ENCODE peak calls at places on chromosomes 7 and 10, in seven cellular contexts. N, Q, Y, D, A, X and R are unnamed samples.

GRCh38 chr7:129522088-129522970 is 20.0 kb downstream of the SMKR1 start:
- DNase-seq in N (no peak), Q (no peak), X (no peak), A (no peak), D (no peak), Y (peak; percentile 70), R (no peak)

GRCh38 chr10:111076191-111076681 is 593 bp upstream of the ADRA2A start:
- DNase-seq in N (peak; percentile 64), Y (peak; percentile 83), D (peak; percentile 44), Q (peak; percentile 58), A (peak; percentile 52), X (peak; percentile 29), R (peak; percentile 59)

GRCh38 chr7:95794917-95795515 is 22.7 kb downstream of the DYNC1I1 start:
- DNase-seq in Y (no peak), N (no peak), X (peak; percentile 39), A (no peak), Q (no peak), D (peak; percentile 62), R (no peak)

GRCh38 chr10:49595713-49596492 is 14.2 kb upstream of the SLC18A3 start:
- DNase-seq in D (peak; percentile 45), N (no peak), A (no peak), Q (no peak), X (no peak), Y (no peak), R (no peak)

GRCh38 chr7:26186364-26187311 is 13.9 kb downstream of the HNRNPA2B1 start:
- DNase-seq in Q (no peak), D (peak; percentile 35), Y (no peak), A (no peak), N (no peak), X (no peak), R (no peak)

GRCh38 chr7:158450476-158451124 is 137.0 kb downstream of the PTPRN2 start:
- DNase-seq in A (no peak), D (no peak), N (no peak), Y (no peak), X (no peak), Q (no peak), R (no peak)

GRCh38 chr7:79702116-79702515 is 248.6 kb upstream of the MAGI2 start:
- DNase-seq in D (peak; percentile 41), A (no peak), Q (no peak), Y (no peak), X (no peak), N (no peak), R (no peak)

GRCh38 chr10:6504296-6504695 is 75.8 kb downstream of the PRKCQ start:
- DNase-seq in A (no peak), Q (no peak), Y (no peak), X (no peak), N (no peak), D (no peak), R (no peak)

GRCh38 chr7:139799586-139799985 is 21.8 kb upstream of the HIPK2 start:
- DNase-seq in Q (no peak), A (no peak), N (no peak), Y (no peak), X (no peak), D (peak; percentile 28), R (no peak)

GRCh38 chr10:47424231-47424630 is 40.1 kb upstream of the ZNF488 start:
- DNase-seq in Q (no peak), A (no peak), X (no peak), Y (no peak), D (no peak), N (no peak), R (no peak)

GRCh38 chr7:110442386-110442837 is 648.5 kb upstream of the LRRN3 start:
- DNase-seq in D (peak; percentile 61), Y (peak; percentile 89), A (peak; percentile 6), N (no peak), Q (no peak), X (peak; percentile 21), R (no peak)

GRCh38 chr7:158276414-158277218 is 311.0 kb downstream of the PTPRN2 start:
- DNase-seq in X (no peak), Y (no peak), Q (no peak), D (no peak), N (no peak), A (no peak), R (no peak)

GRCh38 chr7:103870664-103871063 is 118.8 kb downstream of the RELN start:
- DNase-seq in A (no peak), N (no peak), Q (no peak), Y (no peak), D (no peak), X (no peak), R (no peak)

GRCh38 chr7:67573639-67574038 is 577.0 kb downstream of the TYW1 start:
- DNase-seq in Q (no peak), X (no peak), D (no peak), N (no peak), A (no peak), Y (no peak), R (no peak)

GRCh38 chr10:84665883-84666463 is 337.6 kb downstream of the CCSER2 start:
- DNase-seq in D (peak; percentile 56), A (no peak), Q (no peak), N (no peak), Y (peak; percentile 21), X (peak; percentile 71), R (no peak)

GRCh38 chr10:8481718-8482504 is 427.4 kb downstream of the GATA3 start:
- DNase-seq in D (no peak), Q (no peak), Y (no peak), X (no peak), A (no peak), N (no peak), R (no peak)

GRCh38 chr10:62561151-62561550 is 187.0 kb downstream of the ZNF365 start:
- DNase-seq in A (no peak), D (peak; percentile 84), X (no peak), N (no peak), Y (no peak), Q (no peak), R (no peak)

GRCh38 chr7:12210179-12211053 is 678 bp upstream of the TMEM106B start:
- DNase-seq in Q (peak; percentile 14), A (no peak), Y (no peak), D (peak; percentile 33), N (no peak), X (no peak), R (peak; percentile 6)

GRCh38 chr10:22803201-22803895 is 89.0 kb upstream of the PIP4K2A start:
- DNase-seq in A (no peak), X (no peak), N (no peak), Q (no peak), Y (no peak), D (peak; percentile 51), R (no peak)

GRCh38 chr10:115830260-115830970 is 442.6 kb downstream of the GFRA1 start:
- DNase-seq in Y (no peak), N (no peak), Q (no peak), D (peak; percentile 3), A (no peak), X (no peak), R (no peak)

DNA sequence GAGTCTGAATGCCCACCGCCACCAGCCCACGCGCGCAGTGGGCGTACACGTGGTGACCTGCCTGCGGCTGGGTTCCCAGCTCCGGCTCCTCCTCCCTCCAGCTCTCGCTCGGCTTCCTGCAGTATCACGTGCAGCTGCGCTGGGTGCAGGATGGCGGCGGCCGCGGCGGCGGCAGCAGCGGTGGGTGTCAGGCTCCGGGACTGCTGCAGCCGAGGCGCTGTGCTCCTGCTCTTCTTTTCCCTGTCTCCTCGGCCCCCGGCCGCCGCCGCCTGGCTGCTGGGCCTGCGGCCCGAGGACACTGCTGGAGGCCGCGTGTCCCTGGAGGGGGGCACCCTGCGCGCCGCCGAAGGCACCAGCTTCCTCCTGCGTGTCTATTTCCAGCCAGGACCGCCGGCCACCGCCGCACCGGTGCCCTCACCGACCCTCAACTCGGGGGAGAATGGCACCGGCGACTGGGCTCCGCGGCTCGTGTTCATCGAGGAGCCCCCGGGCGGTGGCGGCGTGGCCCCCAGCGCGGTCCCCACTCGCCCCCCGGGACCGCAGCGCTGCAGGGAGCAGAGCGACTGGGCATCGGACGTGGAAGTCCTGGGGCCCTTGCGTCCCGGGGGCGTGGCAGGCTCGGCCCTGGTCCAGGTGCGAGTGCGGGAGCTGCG is at the start of gene CNNM1:
- DNase-seq in N (peak; percentile 22), X (no peak), D (peak; percentile 45), A (no peak), Y (peak; percentile 69), Q (no peak), R (peak; percentile 13)
- H3K4me1 ChIP-seq in N (no peaks in the 10 kb centered on the region), X (no peaks in the 10 kb centered on the region), D (peaks cover 13% of the 10 kb centered on the region), A (peaks cover 15% of the 10 kb centered on the region), Y (no peaks in the 10 kb centered on the region), Q (peaks cover 19% of the 10 kb centered on the region), R (no peaks in the 10 kb centered on the region)

DNA sequence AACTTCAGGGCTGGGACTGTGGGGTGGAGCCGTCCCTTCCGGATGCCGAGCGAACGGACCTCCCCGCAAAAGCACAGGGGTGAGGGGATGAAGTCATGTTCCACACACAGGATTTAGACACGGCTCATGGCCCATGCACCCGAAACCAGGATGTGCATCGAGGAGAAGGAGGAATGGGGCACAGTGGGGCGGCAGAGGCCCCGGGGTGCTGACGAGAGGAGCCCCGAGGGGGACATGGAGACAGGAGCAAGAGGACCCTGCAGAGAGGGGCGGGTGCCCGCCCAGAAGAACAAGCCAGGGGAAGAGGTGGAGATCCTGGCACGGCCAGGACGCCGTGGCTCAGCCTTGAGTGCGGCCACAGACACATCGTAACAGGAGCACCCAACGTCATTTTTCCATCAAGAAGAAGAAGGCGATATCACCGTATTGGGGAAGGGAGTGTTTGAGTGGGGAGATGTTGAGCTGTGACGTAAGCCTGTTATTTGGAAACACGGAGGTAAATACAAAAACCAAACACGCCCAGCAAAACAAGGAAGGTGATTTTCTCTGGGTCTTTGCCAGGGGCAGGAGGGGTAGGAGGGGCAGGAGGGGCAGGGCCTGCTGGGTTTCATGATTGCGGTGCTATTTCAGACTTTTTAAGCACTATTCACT is 25.3 kb upstream of the FOXL3 start:
- DNase-seq in N (no peak), Q (no peak), Y (no peak), D (peak; percentile 12), A (no peak), X (no peak), R (no peak)
- H3K27ac ChIP-seq in N (no peak overlapping the region), Q (no peak overlapping the region), Y (no peak overlapping the region), D (no peak overlapping the region), A (no peak overlapping the region), X (no peak overlapping the region), R (no peak overlapping the region)

DNA sequence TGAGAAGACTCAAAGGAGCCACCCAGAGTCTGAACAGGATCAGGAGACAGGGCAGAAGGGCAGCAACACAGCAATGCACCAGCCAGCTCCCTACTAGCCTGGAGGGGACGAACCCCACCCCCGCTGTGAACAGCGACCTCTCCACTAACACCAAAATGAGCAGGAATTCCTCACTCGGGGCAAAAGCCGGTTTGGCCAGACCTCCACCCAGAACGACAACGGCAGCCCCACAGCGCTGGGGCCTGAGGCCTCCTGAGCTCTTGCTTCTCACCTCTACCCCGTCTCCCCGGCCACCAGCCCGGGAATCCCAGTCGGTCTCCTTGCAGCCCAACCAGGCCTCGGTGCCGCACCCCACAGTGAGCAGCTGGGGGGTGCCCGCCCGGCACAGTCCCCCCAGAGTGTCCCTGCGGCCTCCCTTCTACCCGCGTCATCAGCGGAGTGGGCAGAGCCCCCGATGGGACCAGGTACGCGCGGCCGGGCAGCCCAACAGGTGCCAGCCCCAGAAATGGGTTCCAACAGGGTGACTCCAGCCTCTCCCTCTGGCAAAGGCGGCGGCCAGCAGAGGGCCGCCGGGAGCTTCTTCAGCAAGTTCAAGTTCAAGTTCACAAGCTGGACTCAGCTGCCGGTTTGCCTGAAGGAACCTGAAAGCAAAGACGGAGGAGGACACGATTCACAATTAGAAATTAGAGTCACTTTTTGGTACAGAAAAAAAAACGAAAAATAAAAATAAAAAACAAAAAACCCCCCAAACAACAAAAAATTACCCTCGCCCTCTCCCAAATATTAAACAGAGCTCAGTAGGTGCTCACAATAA is 129.0 kb downstream of the MARCHF5 start:
- DNase-seq in Y (peak; percentile 26), N (peak; percentile 20), X (no peak), Q (peak; percentile 52), A (peak; percentile 37), D (no peak), R (peak; percentile 49)
- TF ChIP-seq CTCF in Y (peak; percentile 67), N (no peak), X (peak; percentile 14), Q (peak; percentile 58), A (peak; percentile 48), D (no peak), R (peak; percentile 56)

GRCh38 chr7:47149971-47150370 is 431.9 kb downstream of the TNS3 start:
- DNase-seq in D (no peak), A (no peak), N (no peak), X (no peak), Q (no peak), Y (no peak), R (no peak)
- H3K4me1 ChIP-seq in D (peaks cover 11% of the 10 kb centered on the region), A (peaks cover 13% of the 10 kb centered on the region), N (no peaks in the 10 kb centered on the region), X (no peaks in the 10 kb centered on the region), Q (peaks cover 48% of the 10 kb centered on the region), Y (peaks cover 13% of the 10 kb centered on the region), R (peaks cover 28% of the 10 kb centered on the region)